ENCODE peak calls at places on chromosomes 11 and 22, in five cellular contexts. B, Q, N, Y and L are unnamed samples.

GRCh38 chr11:72773291-72773690 is 20.6 kb downstream of the STARD10 start:
- DNase-seq in Q (peak), N (no peak), Y (no peak), B (peak), L (no peak)

GRCh38 chr11:69483696-69484426 is 2.4 kb downstream of the LINC01488 start:
- DNase-seq in B (no peak), Y (no peak), N (no peak), Q (no peak), L (no peak)

GRCh38 chr11:66744485-66745355 is 15.7 kb upstream of the SPTBN2 start:
- DNase-seq in Q (peak), Y (peak), B (peak), N (peak), L (peak)

GRCh38 chr11:21464601-21465193 is 728.2 kb upstream of the ANO5 start:
- DNase-seq in Q (no peak), B (peak), N (no peak), Y (no peak), L (no peak)

GRCh38 chr22:19723165-19723989 is at the start of gene GP1BB:
- DNase-seq in Y (no peak), B (peak), N (peak), Q (peak), L (peak)

GRCh38 chr22:17891427-17892167 is 117.3 kb upstream of the BID start:
- DNase-seq in B (no peak), N (peak), Q (no peak), Y (no peak), L (peak)

GRCh38 chr11:12126352-12127019 is 16.1 kb downstream of the MICAL2 start:
- DNase-seq in Y (peak), N (no peak), Q (peak), B (peak), L (peak)

GRCh38 chr11:115042002-115042401 is 363.7 kb downstream of the NXPE2 start:
- DNase-seq in Q (no peak), Y (no peak), N (no peak), B (no peak), L (no peak)

GRCh38 chr22:25563757-25564319 is 637 bp upstream of the GRK3 start:
- DNase-seq in Q (no peak), B (peak), Y (peak), N (peak), L (peak)

GRCh38 chr11:72239849-72240460 is 4.0 kb downstream of the PHOX2A start:
- DNase-seq in N (peak), B (no peak), Q (peak), Y (no peak), L (no peak)

GRCh38 chr11:73974611-73975478 is 7.8 kb downstream of the UCP2 start:
- DNase-seq in Q (no peak), Y (no peak), B (no peak), N (no peak), L (no peak)

GRCh38 chr11:119284344-119285157 is 32.4 kb downstream of the MCAM start:
- DNase-seq in Y (peak), Q (peak), B (peak), N (no peak), L (peak)

GRCh38 chr11:72625746-72626636 is 48.2 kb downstream of the PDE2A start:
- DNase-seq in Y (no peak), B (no peak), Q (peak), N (peak), L (peak)

GRCh38 chr11:11178671-11179070 is 174.4 kb downstream of the CSNK2A3 start:
- DNase-seq in Q (no peak), Y (no peak), N (no peak), B (peak), L (no peak)

GRCh38 chr11:76617553-76618265 is 52.8 kb downstream of the LRRC32 start:
- DNase-seq in Y (no peak), B (peak), N (no peak), Q (peak), L (no peak)

GRCh38 chr22:33544707-33545106 is 375.6 kb downstream of the LARGE1 start:
- DNase-seq in B (peak), Q (peak), N (no peak), Y (no peak), L (no peak)

GRCh38 chr22:30159082-30159481 is 78.8 kb downstream of the HORMAD2 start:
- DNase-seq in N (no peak), Y (no peak), B (no peak), Q (no peak), L (no peak)

GRCh38 chr11:19365743-19366410 is 125.1 kb upstream of the E2F8 start:
- DNase-seq in Y (no peak), N (no peak), Q (peak), B (no peak), L (no peak)

GRCh38 chr11:58744988-58745704 is 13.4 kb upstream of the GLYAT start:
- DNase-seq in B (no peak), Y (no peak), Q (no peak), N (no peak), L (no peak)

GRCh38 chr22:48369789-48370507 is 1457.7 kb downstream of the BRD1 start:
- DNase-seq in B (no peak), Q (no peak), Y (no peak), N (peak), L (no peak)

GRCh38 chr11:73866586-73866996 is 10.1 kb downstream of the COA4 start:
- DNase-seq in B (peak), N (peak), Y (no peak), Q (peak), L (no peak)

GRCh38 chr22:19895160-19895849 is 40.6 kb upstream of the GNB1L start:
- DNase-seq in Y (no peak), B (no peak), Q (no peak), N (no peak), L (no peak)

GRCh38 chr11:68840661-68841653 is 759 bp downstream of the CPT1A start:
- DNase-seq in B (peak), Q (peak), N (peak), Y (peak), L (peak)

GRCh38 chr22:21606775-21607174 is 23.0 kb downstream of the YDJC start:
- DNase-seq in Q (no peak), N (no peak), B (peak), Y (no peak), L (no peak)

GRCh38 chr11:93370260-93370659 is 39.7 kb downstream of the DEUP1 start:
- DNase-seq in N (no peak), Q (no peak), Y (no peak), B (no peak), L (no peak)

GRCh38 chr22:17980638-17981051 is 43.7 kb downstream of the MICAL3 start:
- DNase-seq in N (peak), Y (peak), B (no peak), Q (peak), L (peak)

GRCh38 chr11:1669546-1670218 is 27.3 kb upstream of the KRTAP5-6 start:
- DNase-seq in B (no peak), Q (peak), N (no peak), Y (no peak), L (no peak)

GRCh38 chr11:134041791-134042696 is 26.8 kb upstream of the JAM3 start:
- DNase-seq in Q (no peak), Y (no peak), B (no peak), N (no peak), L (no peak)

GRCh38 chr11:91081440-91082088 is 858.7 kb upstream of the CHORDC1 start:
- DNase-seq in N (no peak), B (peak), Q (peak), Y (no peak), L (peak)

GRCh38 chr11:9893474-9893873 is 229.6 kb downstream of the SWAP70 start:
- DNase-seq in Y (no peak), Q (no peak), N (no peak), B (no peak), L (no peak)

GRCh38 chr22:43077121-43077877 is 11.9 kb downstream of the TTLL1 start:
- DNase-seq in B (no peak), Q (no peak), N (peak), Y (no peak), L (no peak)

GRCh38 chr11:65404638-65405339 is 17.8 kb upstream of the NEAT1 start:
- DNase-seq in N (no peak), B (no peak), Q (no peak), Y (no peak), L (no peak)

GRCh38 chr11:65591939-65592814 is 3.4 kb downstream of the KCNK7 start:
- DNase-seq in B (peak), Q (no peak), Y (no peak), N (peak), L (no peak)

GRCh38 chr11:65036931-65037330 is 4.1 kb upstream of the SAC3D1 start:
- DNase-seq in Q (no peak), B (no peak), N (peak), Y (no peak), L (no peak)

GRCh38 chr11:84438565-84438964 is 1152.4 kb upstream of the CCDC90B start:
- DNase-seq in Q (no peak), N (no peak), Y (no peak), B (no peak), L (no peak)

GRCh38 chr22:20244744-20245576 is 23.2 kb downstream of the RTN4R start:
- DNase-seq in Q (no peak), Y (no peak), B (peak), N (peak), L (no peak)

GRCh38 chr22:42084874-42085273 is 5.4 kb downstream of the SMDT1 start:
- DNase-seq in N (no peak), Y (no peak), B (no peak), Q (no peak), L (no peak)